ENCODE peak calls at places on chromosomes 2 and 18, in six cellular contexts. Y, J, R, T, M and W are unnamed samples.

GRCh38 chr18:40413160-40413559 is 1541.9 kb upstream of the PIK3C3 start:
- DNase-seq in R (no peak), Y (no peak), T (no peak), M (no peak), J (no peak), W (no peak)

GRCh38 chr2:121217627-121218026 is 67.4 kb downstream of the TFCP2L1 start:
- DNase-seq in R (no peak), J (no peak), Y (no peak), M (no peak), T (no peak), W (no peak)

GRCh38 chr2:117859924-117860647 is 45.6 kb downstream of the DDX18 start:
- DNase-seq in T (no peak), R (no peak), M (no peak), J (no peak), Y (no peak), W (no peak)

GRCh38 chr2:225002039-225002655 is 40.1 kb downstream of the DOCK10 start:
- DNase-seq in M (no peak), J (peak), T (peak), Y (peak), R (no peak), W (peak)

GRCh38 chr18:56459451-56459777 is 179.0 kb downstream of the TXNL1 start:
- DNase-seq in Y (no peak), R (no peak), J (no peak), T (no peak), M (no peak), W (no peak)

GRCh38 chr18:36808681-36809080 is 20.1 kb downstream of the TPGS2 start:
- DNase-seq in M (no peak), Y (no peak), J (no peak), T (no peak), R (no peak), W (no peak)

GRCh38 chr2:62266433-62267038 is 70.6 kb downstream of the B3GNT2 start:
- DNase-seq in T (no peak), R (no peak), M (no peak), J (peak), Y (no peak), W (no peak)

GRCh38 chr2:25168256-25169072 is at the start of gene POMC:
- DNase-seq in J (no peak), M (peak), R (peak), Y (no peak), T (peak), W (no peak)

GRCh38 chr18:79218605-79219195 is 149.5 kb downstream of the ATP9B start:
- DNase-seq in M (no peak), T (no peak), J (no peak), Y (no peak), R (no peak), W (no peak)